ENCODE peak calls at places on chromosomes 6 and 20, in ten cellular contexts. W is AG10803, T is D721Med, C is anterior cingulate cortex, X is HuH-7.5, G is SK-N-DZ, L is A172, S is heart right ventricle, N is lower leg skin, D is T-helper 2 cell. P is an unnamed sample.

GRCh38 chr6:90860822-90861601 is 274.1 kb upstream of the MAP3K7 start:
- DNase-seq in S (no peak), X (no peak), D (no peak), G (no peak), C (no peak), N (no peak), L (no peak), W (no peak), T (no peak), P (no peak)

GRCh38 chr6:125316621-125317020 is 14.9 kb upstream of the HDDC2 start:
- DNase-seq in D (no peak), G (no peak), L (no peak), X (no peak), C (peak), W (no peak), N (no peak), T (no peak), S (no peak), P (no peak)

GRCh38 chr6:117494283-117494682 is 11.8 kb downstream of the DCBLD1 start:
- DNase-seq in G (no peak), S (no peak), W (no peak), L (no peak), T (no peak), C (no peak), D (no peak), X (no peak), N (no peak), P (no peak)

GRCh38 chr6:81722503-81723223 is 29.8 kb downstream of the TENT5A start:
- DNase-seq in G (no peak), N (no peak), L (no peak), X (no peak), W (no peak), D (no peak), S (no peak), C (no peak), T (no peak), P (no peak)

GRCh38 chr6:113291751-113292445 is 565.2 kb upstream of the MARCKS start:
- DNase-seq in N (no peak), T (no peak), G (no peak), L (no peak), C (no peak), D (no peak), X (no peak), S (no peak), W (peak), P (no peak)

GRCh38 chr6:150184850-150185480 is 42.1 kb downstream of the PPP1R14C start:
- DNase-seq in S (no peak), L (no peak), X (peak), G (no peak), T (no peak), C (no peak), D (no peak), N (no peak), W (no peak), P (no peak)

GRCh38 chr6:39906318-39906761 is 27.9 kb downstream of the MOCS1 start:
- DNase-seq in G (no peak), L (no peak), X (no peak), T (no peak), N (peak), S (no peak), C (no peak), D (no peak), W (no peak), P (no peak)

GRCh38 chr6:125871365-125871764 is 80.6 kb downstream of the NCOA7 start:
- DNase-seq in C (no peak), T (no peak), N (no peak), L (no peak), S (no peak), W (no peak), D (no peak), G (peak), X (no peak), P (no peak)

GRCh38 chr6:124967444-124967843 is 5.2 kb downstream of the RNF217 start:
- DNase-seq in N (no peak), G (no peak), D (no peak), S (no peak), W (no peak), T (no peak), C (no peak), X (no peak), L (no peak), P (no peak)

GRCh38 chr6:169167581-169168301 is 85.9 kb downstream of the THBS2 start:
- DNase-seq in T (no peak), L (peak), N (no peak), C (no peak), G (no peak), D (no peak), S (peak), X (no peak), W (peak), P (no peak)

GRCh38 chr20:45780159-45780558 is 11.5 kb downstream of the WFDC3 start:
- DNase-seq in X (no peak), C (no peak), T (no peak), G (no peak), D (no peak), S (no peak), L (no peak), N (no peak), W (no peak), P (no peak)

GRCh38 chr6:150883521-150883920 is 18.0 kb downstream of the MTHFD1L start:
- DNase-seq in G (no peak), S (no peak), L (no peak), C (no peak), T (no peak), D (no peak), X (no peak), N (peak), W (no peak), P (no peak)

GRCh38 chr6:89630488-89630887 is 8.1 kb downstream of the LYRM2 start:
- DNase-seq in X (no peak), D (no peak), C (no peak), N (no peak), T (no peak), W (no peak), S (peak), L (no peak), G (no peak), P (no peak)

GRCh38 chr6:786946-787763 is 94.2 kb upstream of the EXOC2 start:
- DNase-seq in G (no peak), L (no peak), T (no peak), D (no peak), C (no peak), S (no peak), X (peak), N (no peak), W (no peak), P (no peak)

GRCh38 chr6:71349976-71350615 is 61.5 kb downstream of the OGFRL1 start:
- DNase-seq in G (no peak), N (no peak), S (peak), D (no peak), T (no peak), X (no peak), W (peak), L (peak), C (no peak), P (no peak)

GRCh38 chr6:41964201-41964887 is 22.7 kb upstream of the CCND3 start:
- DNase-seq in L (no peak), T (no peak), G (no peak), W (no peak), D (no peak), X (no peak), N (peak), S (no peak), C (no peak), P (no peak)

GRCh38 chr20:2397091-2397490 is 16.4 kb downstream of the TGM6 start:
- DNase-seq in S (no peak), X (no peak), C (no peak), N (peak), W (no peak), G (no peak), L (no peak), T (no peak), D (no peak), P (no peak)

GRCh38 chr6:146543940-146544661 is 468 bp downstream of the RAB32 start:
- DNase-seq in T (no peak), C (no peak), X (peak), W (peak), N (peak), D (no peak), L (peak), G (no peak), S (peak), P (peak)

GRCh38 chr20:62501801-62502495 is 26.2 kb upstream of the GATA5 start:
- DNase-seq in S (no peak), D (peak), W (peak), X (no peak), L (peak), C (no peak), T (no peak), N (no peak), G (no peak), P (no peak)

GRCh38 chr6:99993533-99994251 is at the start of gene MCHR2:
- DNase-seq in G (no peak), C (peak), S (no peak), N (no peak), W (no peak), T (no peak), D (no peak), L (no peak), X (peak), P (no peak)

GRCh38 chr6:165621950-165622349 is 41.1 kb downstream of the PDE10A start:
- DNase-seq in T (no peak), X (no peak), C (no peak), L (no peak), W (no peak), N (no peak), D (no peak), G (no peak), S (no peak), P (no peak)

GRCh38 chr6:111759836-111760785 is 113.1 kb downstream of the FYN start:
- DNase-seq in S (no peak), W (peak), D (no peak), X (no peak), L (no peak), C (no peak), N (no peak), T (no peak), G (peak), P (no peak)

GRCh38 chr6:354631-355280 is 36.8 kb upstream of the IRF4 start:
- DNase-seq in N (no peak), D (no peak), G (no peak), T (no peak), W (no peak), S (no peak), C (no peak), X (no peak), L (no peak), P (no peak)

GRCh38 chr20:8860011-8860495 is 208.8 kb upstream of the PLCB4 start:
- DNase-seq in T (no peak), G (no peak), N (no peak), D (no peak), W (peak), S (no peak), C (no peak), X (no peak), L (peak), P (no peak)

GRCh38 chr6:18100296-18100695 is 22.2 kb downstream of the NHLRC1 start:
- DNase-seq in C (no peak), X (no peak), G (no peak), N (no peak), D (no peak), W (no peak), T (no peak), L (no peak), S (no peak), P (no peak)

GRCh38 chr20:37543828-37544227 is 16.2 kb upstream of the BLCAP start:
- DNase-seq in L (no peak), G (peak), S (no peak), C (no peak), D (no peak), N (no peak), T (no peak), X (no peak), W (peak), P (no peak)

GRCh38 chr20:54086444-54087134 is 16.2 kb upstream of the BCAS1 start:
- DNase-seq in T (no peak), N (no peak), C (no peak), L (no peak), W (peak), D (no peak), G (no peak), S (no peak), X (no peak), P (no peak)

GRCh38 chr6:57305754-57306153 is 11.7 kb upstream of the PRIM2 start:
- DNase-seq in S (no peak), G (no peak), L (no peak), N (no peak), D (no peak), C (no peak), T (no peak), X (no peak), W (peak), P (no peak)

GRCh38 chr6:110513001-110513400 is 36.6 kb upstream of the SLC22A16 start:
- DNase-seq in S (no peak), C (no peak), T (no peak), D (no peak), N (no peak), G (no peak), L (no peak), W (peak), X (no peak), P (no peak)

GRCh38 chr20:35953411-35954199 is 697 bp downstream of the SCAND1 start:
- DNase-seq in G (peak), W (peak), N (peak), L (peak), D (peak), C (no peak), T (no peak), X (peak), S (peak), P (peak)

GRCh38 chr20:36462440-36463211 is 78.7 kb upstream of the MYL9 start:
- DNase-seq in W (peak), S (peak), T (no peak), C (peak), G (no peak), L (peak), N (peak), D (no peak), X (no peak), P (no peak)

P was measured in lung.